ENCODE peak calls at places on chromosomes 11 and 22, in eight cellular contexts. W, B, R, Q, V, X, G and F are unnamed samples.

GRCh38 chr11:122138759-122139594 is 23.0 kb upstream of the BLID start:
- DNase-seq in B (no peak), X (no peak), W (no peak), G (no peak), R (no peak), V (no peak), Q (peak; percentile 32), F (no peak)

GRCh38 chr22:19207902-19208283 is 29.4 kb upstream of the SLC25A1 start:
- DNase-seq in G (no peak), X (no peak), W (no peak), Q (no peak), R (no peak), B (no peak), V (no peak), F (no peak)

GRCh38 chr11:77110836-77111235 is 8.2 kb downstream of the OMP start:
- DNase-seq in B (no peak), G (no peak), X (no peak), Q (no peak), W (no peak), R (no peak), V (no peak), F (no peak)

GRCh38 chr11:76667856-76668255 is 2.7 kb downstream of the LRRC32 start:
- DNase-seq in Q (no peak), W (no peak), B (peak; percentile 6), V (peak; percentile 59), X (no peak), R (no peak), G (no peak), F (no peak)

GRCh38 chr22:43639228-43639948 is 172.7 kb downstream of the EFCAB6 start:
- DNase-seq in Q (no peak), W (no peak), G (no peak), X (no peak), V (no peak), R (no peak), B (no peak), F (no peak)

GRCh38 chr11:61962213-61963015 is 5.0 kb downstream of the FTH1 start:
- DNase-seq in G (no peak), B (no peak), V (peak; percentile 62), Q (peak; percentile 82), R (no peak), W (no peak), X (no peak), F (no peak)

GRCh38 chr22:37403267-37403960 is 23.9 kb downstream of the ELFN2 start:
- DNase-seq in G (no peak), V (no peak), X (no peak), Q (no peak), B (no peak), R (no peak), W (no peak), F (no peak)

GRCh38 chr11:129289350-129290040 is 86.2 kb upstream of the BARX2 start:
- DNase-seq in Q (no peak), B (no peak), V (no peak), X (no peak), R (no peak), G (no peak), W (no peak), F (no peak)

GRCh38 chr11:28466506-28466905 is 358.3 kb downstream of the METTL15 start:
- DNase-seq in V (no peak), X (no peak), G (no peak), Q (no peak), R (no peak), B (no peak), W (no peak), F (no peak)

GRCh38 chr22:24338701-24339451 is 68.2 kb downstream of the SPECC1L start:
- DNase-seq in X (no peak), R (no peak), Q (no peak), G (no peak), V (no peak), W (no peak), B (no peak), F (no peak)

GRCh38 chr11:12087075-12087775 is 23.2 kb upstream of the MICAL2 start:
- DNase-seq in B (no peak), W (peak; percentile 36), G (no peak), Q (peak; percentile 68), R (no peak), X (peak; percentile 55), V (peak; percentile 85), F (no peak)

GRCh38 chr22:46509416-46510089 is 27.9 kb downstream of the CELSR1 start:
- DNase-seq in V (no peak), Q (no peak), W (no peak), R (no peak), B (no peak), G (no peak), X (no peak), F (no peak)

GRCh38 chr11:8002676-8003075 is 15.5 kb downstream of the EIF3F start:
- DNase-seq in X (no peak), B (no peak), V (no peak), W (no peak), Q (no peak), R (no peak), G (no peak), F (no peak)

GRCh38 chr11:57150454-57150917 is 31.3 kb upstream of the LRRC55 start:
- DNase-seq in R (no peak), V (no peak), B (no peak), Q (peak; percentile 10), G (no peak), X (no peak), W (no peak), F (no peak)

GRCh38 chr11:76742912-76743311 is 40.2 kb upstream of the TSKU start:
- DNase-seq in Q (no peak), W (no peak), X (no peak), B (no peak), V (no peak), R (no peak), G (no peak), F (no peak)

GRCh38 chr22:36762687-36763260 is 13.1 kb downstream of the IFT27 start:
- DNase-seq in V (peak; percentile 65), G (no peak), Q (peak; percentile 45), B (no peak), W (no peak), R (no peak), X (no peak), F (no peak)

GRCh38 chr22:23266780-23267179 is 86.5 kb downstream of the BCR start:
- DNase-seq in V (no peak), R (no peak), G (no peak), B (no peak), X (no peak), W (no peak), Q (no peak), F (no peak)

GRCh38 chr11:101456812-101457211 is 127.0 kb downstream of the TRPC6 start:
- DNase-seq in X (no peak), Q (peak; percentile 33), G (no peak), W (no peak), V (no peak), R (peak; percentile 62), B (no peak), F (no peak)
- TF ChIP-seq CTCF in X (no peak), Q (peak; percentile 22), G (no peak), W (peak; percentile 47), V (peak; percentile 37), R (peak; percentile 89), B (no peak), F (peak; percentile 14)

DNA sequence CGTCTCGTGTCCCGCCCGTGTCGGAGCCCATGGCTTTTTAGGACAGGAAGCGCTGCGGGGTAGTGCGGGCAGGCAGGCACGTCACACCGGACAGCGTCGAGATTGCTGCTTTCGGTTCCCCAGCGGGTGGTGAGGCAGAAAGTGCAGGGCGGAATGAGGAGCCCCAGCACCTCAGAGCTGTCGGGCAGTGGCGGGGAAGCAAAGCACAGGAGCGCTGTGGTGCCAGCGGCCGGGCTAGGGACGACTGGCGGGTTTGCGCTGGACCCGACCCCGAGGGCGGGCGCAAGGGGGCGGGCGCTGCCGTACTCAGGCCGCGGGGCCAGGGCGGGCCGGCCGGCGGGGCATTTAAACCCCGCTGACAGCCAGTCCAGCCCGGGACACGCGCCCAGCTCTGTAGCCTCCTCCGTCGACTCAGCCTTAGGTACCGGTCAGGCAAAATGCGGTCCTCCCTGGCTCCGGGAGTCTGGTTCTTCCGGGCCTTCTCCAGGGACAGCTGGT is at the start of gene SLC37A2:
- DNase-seq in X (peak; percentile 68), G (peak; percentile 85), R (peak; percentile 60), V (peak; percentile 83), B (peak; percentile 55), Q (peak; percentile 50), W (peak; percentile 61), F (peak; percentile 90)
- TF ChIP-seq CTCF in X (no peak), G (no peak), R (no peak), V (peak; percentile 22), B (no peak), Q (no peak), W (peak; percentile 28), F (peak; percentile 23)

GRCh38 chr11:79506124-79506523 is 65.3 kb upstream of the TENM4 start:
- DNase-seq in W (no peak), V (no peak), B (no peak), G (no peak), Q (no peak), R (no peak), X (no peak), F (no peak)

GRCh38 chr11:79503028-79503427 is 62.2 kb upstream of the TENM4 start:
- DNase-seq in R (no peak), Q (no peak), V (peak; percentile 72), B (peak; percentile 26), W (no peak), G (no peak), X (no peak), F (no peak)

GRCh38 chr11:79510948-79511347 is 70.1 kb upstream of the TENM4 start:
- DNase-seq in B (no peak), R (no peak), W (no peak), Q (no peak), V (no peak), X (no peak), G (no peak), F (no peak)

GRCh38 chr11:79506734-79507344 is 66.0 kb upstream of the TENM4 start:
- DNase-seq in W (no peak), B (no peak), X (no peak), Q (no peak), G (no peak), V (no peak), R (no peak), F (no peak)

DNA sequence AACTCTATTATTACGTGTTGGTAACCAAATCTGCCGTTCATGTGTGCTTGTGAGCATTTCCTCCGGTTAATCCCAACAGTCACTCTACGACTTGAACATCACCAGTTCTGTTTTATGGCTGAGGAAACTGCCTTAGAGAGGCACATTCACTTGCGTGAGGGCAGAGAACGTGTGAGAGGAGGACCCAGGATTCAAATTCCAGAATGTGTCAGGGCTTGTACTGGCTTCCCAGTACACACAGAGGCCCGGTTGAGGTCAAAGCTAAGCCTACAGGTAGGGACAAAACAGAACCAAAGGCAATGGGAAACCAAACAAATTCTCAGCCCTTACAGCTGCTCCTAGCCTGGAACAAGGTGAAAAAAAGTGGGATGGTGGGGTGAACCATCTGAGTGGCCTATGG is 66.9 kb upstream of the TENM4 start:
- DNase-seq in X (no peak), V (no peak), W (peak; percentile 59), R (no peak), Q (no peak), G (no peak), B (no peak), F (no peak)
- TF ChIP-seq CTCF in X (no peak), V (no peak), W (no peak), R (no peak), Q (no peak), G (no peak), B (no peak), F (no peak)

DNA sequence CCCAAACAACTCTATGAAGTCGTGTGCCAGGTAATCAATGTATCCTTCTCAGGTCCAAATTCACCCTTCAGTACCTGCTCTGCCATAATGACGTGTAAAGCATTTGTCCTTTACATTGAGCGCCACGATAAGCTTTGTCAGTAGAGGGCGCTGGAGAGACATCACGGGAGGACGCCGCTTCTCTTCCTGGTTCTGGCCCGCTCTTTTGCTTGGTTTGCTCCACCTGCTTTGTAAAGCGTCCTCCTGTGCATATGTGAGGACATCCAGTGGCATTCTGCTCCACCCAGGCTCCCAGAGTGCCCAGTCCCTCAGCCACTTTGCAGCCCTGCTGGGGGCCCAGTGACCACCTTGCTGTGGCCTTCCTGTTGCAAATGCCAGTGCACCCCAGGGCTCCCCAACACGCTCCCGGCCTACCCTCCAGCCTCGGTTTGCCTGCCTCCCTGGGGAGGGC is 61.1 kb downstream of the WT1 start:
- DNase-seq in Q (peak; percentile 49), V (no peak), X (peak; percentile 25), B (peak; percentile 46), R (peak; percentile 47), W (no peak), G (peak; percentile 44), F (peak; percentile 65)
- TF ChIP-seq CTCF in Q (peak; percentile 56), V (no peak), X (peak; percentile 39), B (no peak), R (peak; percentile 81), W (peak; percentile 31), G (peak; percentile 67), F (peak; percentile 44)